ENCODE peak calls at places on chromosomes 5 and 9, in four cellular contexts. L is GM13977, V is HCEC 1CT, H is Karpas-422. O is an unnamed sample.
A peak's percentile ranks its signal among the peaks of the same experiment; 100 is the strongest.

GRCh38 chr9:79254900-79255651 is 316.7 kb upstream of the TLE4 start:
- DNase-seq in L (no peak), V (peak; percentile 26), H (peak; percentile 56), O (peak; percentile 5)

GRCh38 chr5:115282131-115282530 is 14.3 kb downstream of the CCDC112 start:
- DNase-seq in L (no peak), V (no peak), H (no peak), O (no peak)

GRCh38 chr5:73692166-73692640 is 66.2 kb downstream of the ARHGEF28 start:
- DNase-seq in L (no peak), V (peak; percentile 91), H (no peak), O (peak; percentile 79)

GRCh38 chr5:177116631-177117373 is 16.8 kb upstream of the NSD1 start:
- DNase-seq in L (peak; percentile 70), V (no peak), H (no peak), O (peak; percentile 66)

GRCh38 chr9:136960212-136960937 is 8.3 kb downstream of the LCN12 start:
- DNase-seq in L (no peak), V (no peak), H (no peak), O (no peak)

GRCh38 chr9:125759812-125760134 is 12.6 kb downstream of the PBX3 start:
- DNase-seq in L (no peak), V (peak; percentile 53), H (no peak), O (no peak)

GRCh38 chr5:1013238-1013947 is 4.8 kb downstream of the NKD2 start:
- DNase-seq in L (no peak), V (no peak), H (no peak), O (no peak)

GRCh38 chr9:101270325-101270701 is 114.5 kb downstream of the BAAT start:
- DNase-seq in L (no peak), V (no peak), H (no peak), O (peak; percentile 71)

GRCh38 chr5:55773057-55773456 is 35.2 kb downstream of the DDX4 start:
- DNase-seq in L (no peak), V (no peak), H (no peak), O (no peak)

GRCh38 chr5:154197801-154198461 is 7.4 kb downstream of the GALNT10 start:
- DNase-seq in L (no peak), V (peak; percentile 54), H (no peak), O (no peak)

GRCh38 chr9:92759990-92760893 is 4.4 kb downstream of the BICD2 start:
- DNase-seq in L (no peak), V (no peak), H (no peak), O (no peak)

GRCh38 chr5:139014726-139015125 is 139.6 kb upstream of the LRRTM2 start:
- DNase-seq in L (no peak), V (peak; percentile 95), H (no peak), O (no peak)

GRCh38 chr5:133456933-133457402 is 155.4 kb downstream of the FSTL4 start:
- DNase-seq in L (no peak), V (no peak), H (no peak), O (no peak)

GRCh38 chr9:120846906-120847305 is 4.2 kb upstream of the PSMD5 start:
- DNase-seq in L (no peak), V (no peak), H (no peak), O (no peak)

GRCh38 chr5:131814990-131815389 is 18.2 kb upstream of the FNIP1 start:
- DNase-seq in L (no peak), V (peak; percentile 84), H (no peak), O (peak; percentile 71)

GRCh38 chr5:2256646-2257288 is 374.0 kb upstream of the IRX4 start:
- DNase-seq in L (no peak), V (no peak), H (no peak), O (no peak)

GRCh38 chr5:104859437-104859836 is 1296.8 kb upstream of the NUDT12 start:
- DNase-seq in L (no peak), V (no peak), H (no peak), O (peak; percentile 2)